ENCODE peak calls at places on chromosome 1, in six cellular contexts. S, D, T, G, L and I are unnamed samples.

GRCh38 chr1:235984041-235984820 is 80.7 kb downstream of the NID1 start:
- DNase-seq in S (no peak), D (no peak), T (peak), G (no peak), L (peak), I (peak)

GRCh38 chr1:55250399-55251075 is 35.4 kb upstream of the USP24 start:
- DNase-seq in S (no peak), D (no peak), T (no peak), G (no peak), L (no peak), I (no peak)

GRCh38 chr1:114153621-114154145 is at the start of gene SYT6:
- DNase-seq in S (no peak), D (no peak), T (peak), G (no peak), L (no peak), I (no peak)

GRCh38 chr1:171352554-171352953 is 38.6 kb downstream of the FMO4 start:
- DNase-seq in S (no peak), D (no peak), T (no peak), G (no peak), L (peak), I (no peak)

GRCh38 chr1:85578321-85579295 is 2.0 kb upstream of the CCN1 start:
- DNase-seq in S (no peak), D (no peak), T (peak), G (no peak), L (peak), I (peak)

GRCh38 chr1:201153474-201154388 is 543 bp downstream of the TMEM9 start:
- DNase-seq in S (no peak), D (no peak), T (no peak), G (no peak), L (peak), I (peak)

GRCh38 chr1:233544304-233544703 is 69.6 kb upstream of the KCNK1 start:
- DNase-seq in S (no peak), D (no peak), T (no peak), G (no peak), L (no peak), I (no peak)

GRCh38 chr1:115565353-115565752 is 76.4 kb upstream of the VANGL1 start:
- DNase-seq in S (no peak), D (no peak), T (no peak), G (no peak), L (no peak), I (no peak)

DNA sequence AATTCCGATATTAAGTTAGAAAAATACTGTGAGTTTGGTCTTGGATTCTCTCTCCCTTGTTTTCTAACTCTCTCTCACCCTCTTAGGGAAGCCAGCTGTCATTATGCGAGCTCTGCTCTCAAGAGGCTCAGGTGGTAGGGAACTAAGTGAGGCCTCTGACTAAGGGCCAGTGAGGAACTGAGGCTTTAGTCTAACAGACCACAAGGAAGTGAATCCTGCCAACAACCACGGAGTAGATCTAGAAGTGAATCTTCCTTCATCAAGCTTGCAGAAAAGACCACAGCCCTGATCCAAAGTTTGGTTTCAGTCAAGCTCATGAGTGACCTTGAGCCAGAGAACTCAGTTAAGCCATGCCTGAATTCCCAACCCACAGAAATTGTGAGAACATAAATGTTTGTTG is 180.1 kb upstream of the PRMT6 start:
- DNase-seq in S (no peak), D (no peak), T (no peak), G (no peak), L (no peak), I (no peak)
- H2AFZ ChIP-seq in S (no peak), D (no peak), T (no peak), G (peak), L (no peak), I (no peak)

GRCh38 chr1:44354268-44354839 is 703 bp downstream of the ERI3 start:
- DNase-seq in S (no peak), D (no peak), T (peak), G (no peak), L (no peak), I (peak)
- H4K8ac ChIP-seq in S (no peak), D (no peak), T (peak), G (peak), L (peak), I (peak)

GRCh38 chr1:9451086-9451485 is 88.2 kb upstream of the SLC25A33 start:
- DNase-seq in S (no peak), D (no peak), T (no peak), G (no peak), L (no peak), I (no peak)

GRCh38 chr1:9449106-9449627 is 90.1 kb upstream of the SLC25A33 start:
- DNase-seq in S (no peak), D (no peak), T (peak), G (no peak), L (peak), I (peak)

GRCh38 chr1:9447215-9447960 is 91.9 kb upstream of the SLC25A33 start:
- DNase-seq in S (no peak), D (no peak), T (peak), G (no peak), L (peak), I (no peak)

GRCh38 chr1:9449976-9450696 is 89.1 kb upstream of the SLC25A33 start:
- DNase-seq in S (no peak), D (no peak), T (no peak), G (no peak), L (peak), I (no peak)

GRCh38 chr1:9448132-9449105 is 90.8 kb upstream of the SLC25A33 start:
- DNase-seq in S (no peak), D (no peak), T (peak), G (no peak), L (peak), I (peak)
- H2AFZ ChIP-seq in S (peak), D (no peak), T (no peak), G (no peak), L (peak), I (peak)

GRCh38 chr1:205449750-205450443 is 5.9 kb downstream of the BLACAT1 start:
- DNase-seq in S (no peak), D (peak), T (peak), G (no peak), L (peak), I (peak)
- H4K8ac ChIP-seq in S (peak), D (no peak), T (no peak), G (peak), L (peak), I (no peak)

GRCh38 chr1:21691739-21692138 is 22.6 kb upstream of the RAP1GAP start:
- DNase-seq in S (no peak), D (no peak), T (no peak), G (no peak), L (peak), I (no peak)
- H2AFZ ChIP-seq in S (no peak), D (no peak), T (no peak), G (no peak), L (no peak), I (no peak)

DNA sequence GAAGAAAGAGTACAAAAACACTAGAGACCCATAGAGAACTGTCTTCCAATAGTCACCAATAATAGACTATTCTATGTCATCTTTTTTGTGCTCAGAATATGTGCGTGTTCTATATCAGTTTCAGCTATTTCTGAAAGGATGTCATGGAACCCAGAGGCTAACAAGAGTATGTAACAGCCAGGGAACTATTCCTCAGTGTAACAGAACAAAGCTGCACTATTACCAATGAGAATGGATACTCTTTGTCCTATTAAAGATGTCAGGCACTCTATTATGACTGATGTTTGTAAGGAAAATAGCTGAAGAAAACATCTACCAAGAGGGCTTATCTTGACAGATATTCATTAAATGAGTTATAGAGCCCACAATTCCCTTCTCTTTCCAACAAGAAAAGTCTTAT is 8.6 kb upstream of the LRRC8C start:
- DNase-seq in S (no peak), D (no peak), T (no peak), G (no peak), L (no peak), I (no peak)
- H4K8ac ChIP-seq in S (no peak), D (no peak), T (no peak), G (no peak), L (no peak), I (no peak)